ENCODE peak calls at places on chromosomes 12 and 14, in seven cellular contexts. S is IMR-90, B is SK-N-SH, M is K562, G is H1, W is HepG2, T is GM12878. N is an unnamed sample.

GRCh38 chr14:35991356-35991755 is 165.2 kb downstream of the BRMS1L start:
- DNase-seq in S (no peak), G (no peak), B (no peak), T (no peak), M (no peak), W (no peak), N (no peak)

GRCh38 chr12:108884116-108885012 is 4.5 kb downstream of the DAO start:
- DNase-seq in S (no peak), W (peak; percentile 14), M (peak; percentile 69), G (peak; percentile 15), T (no peak), B (peak; percentile 58), N (peak; percentile 66)

GRCh38 chr12:76880156-76881023 is 1.6 kb upstream of the CSRP2 start:
- DNase-seq in G (no peak), M (no peak), W (peak; percentile 21), T (no peak), S (peak; percentile 88), B (no peak), N (no peak)

GRCh38 chr12:19461986-19462385 is 22.7 kb downstream of the AEBP2 start:
- DNase-seq in G (no peak), T (no peak), W (no peak), B (peak; percentile 22), M (peak; percentile 15), S (no peak), N (no peak)

GRCh38 chr12:124675881-124676688 is 108.7 kb upstream of the NCOR2 start:
- DNase-seq in T (no peak), G (no peak), B (no peak), M (no peak), W (no peak), S (peak; percentile 71), N (no peak)

GRCh38 chr12:126784328-126784921 is 1482.5 kb upstream of the TMEM132C start:
- DNase-seq in M (peak; percentile 79), B (peak; percentile 32), W (peak; percentile 2), S (no peak), G (peak; percentile 58), T (no peak), N (peak; percentile 55)

GRCh38 chr12:54333420-54334034 is 8.6 kb downstream of the COPZ1 start:
- DNase-seq in W (no peak), T (no peak), M (no peak), G (no peak), S (no peak), B (no peak), N (no peak)

GRCh38 chr12:107521826-107522355 is 163.7 kb upstream of the PWP1 start:
- DNase-seq in M (no peak), W (no peak), S (no peak), B (no peak), G (no peak), T (no peak), N (no peak)

GRCh38 chr14:51821822-51822221 is 38.6 kb upstream of the GNG2 start:
- DNase-seq in M (no peak), T (no peak), B (no peak), S (peak; percentile 77), W (no peak), G (no peak), N (no peak)

GRCh38 chr14:22472935-22473854 is 115.8 kb downstream of the DAD1 start:
- DNase-seq in B (peak; percentile 30), T (no peak), S (peak; percentile 25), G (no peak), W (peak; percentile 56), M (peak; percentile 55), N (peak; percentile 56)

GRCh38 chr12:22299294-22299912 is 35.1 kb downstream of the ST8SIA1 start:
- DNase-seq in W (no peak), M (no peak), B (no peak), G (no peak), S (no peak), T (no peak), N (peak; percentile 46)

GRCh38 chr12:15477761-15478160 is 155.5 kb downstream of the PTPRO start:
- DNase-seq in S (no peak), B (no peak), W (no peak), M (no peak), G (no peak), T (no peak), N (no peak)

GRCh38 chr12:7171854-7172253 is 17.6 kb upstream of the PEX5 start:
- DNase-seq in B (no peak), M (no peak), G (no peak), S (no peak), T (no peak), W (no peak), N (no peak)

GRCh38 chr12:13049816-13050215 is 5.6 kb downstream of the FAM234B start:
- DNase-seq in T (no peak), G (no peak), W (no peak), S (peak; percentile 65), B (no peak), M (no peak), N (no peak)

GRCh38 chr12:9758119-9758518 is 2.6 kb downstream of the CD69 start:
- DNase-seq in S (no peak), W (no peak), T (no peak), B (no peak), M (no peak), G (no peak), N (no peak)

GRCh38 chr12:84644936-84645335 is 267.7 kb downstream of the SLC6A15 start:
- DNase-seq in T (no peak), B (peak; percentile 3), M (no peak), S (no peak), W (no peak), G (no peak), N (no peak)

GRCh38 chr12:113519464-113520191 is 48.0 kb upstream of the LHX5 start:
- DNase-seq in T (no peak), B (no peak), W (no peak), M (no peak), S (no peak), G (no peak), N (no peak)

GRCh38 chr12:67161322-67161918 is 107.7 kb upstream of the CAND1 start:
- DNase-seq in W (peak; percentile 18), B (peak; percentile 11), G (no peak), S (peak; percentile 39), M (peak; percentile 44), T (no peak), N (peak; percentile 31)

GRCh38 chr12:75656650-75657049 is 145.2 kb upstream of the KRR1 start:
- DNase-seq in G (no peak), S (peak; percentile 95), M (no peak), B (no peak), T (no peak), W (peak; percentile 12), N (peak; percentile 76)

GRCh38 chr12:94971923-94972322 is 31.6 kb downstream of the NDUFA12 start:
- DNase-seq in S (no peak), B (no peak), M (no peak), W (no peak), G (no peak), T (no peak), N (no peak)

GRCh38 chr14:32329146-32329545 is at the start of gene AKAP6:
- DNase-seq in S (no peak), M (no peak), G (no peak), T (no peak), B (peak; percentile 56), W (no peak), N (no peak)

GRCh38 chr12:6197996-6198395 is 2.2 kb upstream of the CD9 start:
- DNase-seq in G (no peak), S (no peak), B (no peak), T (no peak), W (no peak), M (no peak), N (no peak)

GRCh38 chr14:22554706-22555572 is 34.1 kb downstream of the DAD1 start:
- DNase-seq in T (no peak), G (no peak), M (no peak), S (no peak), B (no peak), W (no peak), N (no peak)

GRCh38 chr12:104747956-104748355 is 210.1 kb downstream of the SLC41A2 start:
- DNase-seq in T (no peak), W (no peak), G (no peak), S (no peak), B (no peak), M (no peak), N (no peak)

GRCh38 chr12:46556105-46556559 is 183.6 kb upstream of the SLC38A2 start:
- DNase-seq in B (no peak), G (no peak), M (no peak), W (peak; percentile 87), T (no peak), S (peak; percentile 99), N (peak; percentile 19)

GRCh38 chr14:50288146-50288545 is 23.9 kb downstream of the L2HGDH start:
- DNase-seq in W (no peak), T (no peak), M (no peak), S (no peak), G (no peak), B (no peak), N (no peak)

GRCh38 chr12:69534389-69534822 is 50.9 kb upstream of the CCT2 start:
- DNase-seq in T (peak; percentile 51), W (peak; percentile 6), S (peak; percentile 100), B (no peak), G (peak; percentile 36), M (peak; percentile 30), N (peak; percentile 30)

GRCh38 chr12:115712676-115713075 is 564.8 kb downstream of the MED13L start:
- DNase-seq in B (no peak), M (no peak), W (no peak), T (no peak), S (no peak), G (no peak), N (no peak)

GRCh38 chr12:115709410-115710065 is 568.0 kb downstream of the MED13L start:
- DNase-seq in G (no peak), T (no peak), S (no peak), B (no peak), M (no peak), W (no peak), N (no peak)

GRCh38 chr12:115710104-115710564 is 567.4 kb downstream of the MED13L start:
- DNase-seq in T (no peak), G (no peak), M (no peak), W (no peak), B (no peak), S (peak; percentile 63), N (peak; percentile 46)
- TF ChIP-seq RFX5 in T (no peak), G (no peak), M (no peak), W (no peak), B (no peak), S (no peak), N (no peak)

DNA sequence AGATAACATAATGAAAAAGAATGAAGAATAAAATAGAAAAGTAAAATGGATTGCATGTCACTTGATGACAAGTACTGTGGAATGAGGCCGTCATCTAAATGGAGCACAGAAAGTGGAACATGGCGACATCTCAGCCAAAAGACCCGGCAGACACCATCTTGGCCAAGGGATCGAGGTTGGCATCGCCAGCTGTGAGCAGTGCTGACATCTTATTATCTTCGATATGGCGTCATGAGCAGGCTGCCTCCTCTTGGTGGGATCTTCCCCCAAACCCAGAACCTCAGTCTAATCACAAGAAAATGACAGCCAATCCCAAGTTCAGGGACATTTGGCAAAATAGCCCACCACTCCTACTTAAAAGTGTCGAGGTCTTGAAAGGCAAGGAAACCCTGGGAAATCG is 15.1 kb downstream of the SERPINA5 start:
- DNase-seq in M (no peak), T (no peak), B (no peak), W (no peak), S (no peak), G (no peak), N (no peak)
- TF ChIP-seq RFX5 in M (no peak), T (no peak), B (no peak), W (no peak), S (no peak), G (no peak), N (no peak)

GRCh38 chr12:128861226-128862016 is 8.1 kb downstream of the GLT1D1 start:
- DNase-seq in S (no peak), W (peak; percentile 80), G (no peak), T (no peak), B (no peak), M (no peak), N (no peak)
- TF ChIP-seq RFX5 in S (no peak), W (no peak), G (no peak), T (no peak), B (no peak), M (no peak), N (no peak)

GRCh38 chr12:122067966-122068365 is 10.6 kb upstream of the MLXIP start:
- DNase-seq in S (peak; percentile 89), W (no peak), T (peak; percentile 56), B (no peak), M (no peak), G (no peak), N (no peak)
- TF ChIP-seq RFX5 in S (no peak), W (no peak), T (no peak), B (no peak), M (no peak), G (no peak), N (no peak)

N was measured in A549.